ENCODE peak calls at places on chromosomes 5 and 9, in six cellular contexts. K is AG10803, P is amniotic stem cell, C is NCI-H2081, T is A172, X is stromal cell of bone marrow. A is an unnamed sample.

GRCh38 chr9:134962998-134963364 is 45.3 kb upstream of the FCN1 start:
- DNase-seq in K (no peak), P (no peak), C (no peak), T (no peak), X (no peak), A (no peak)

GRCh38 chr5:61346511-61346910 is 14.5 kb downstream of the ZSWIM6 start:
- DNase-seq in K (peak; percentile 42), P (no peak), C (no peak), T (no peak), X (no peak), A (no peak)

GRCh38 chr9:89799221-89799620 is 194.4 kb downstream of the GADD45G start:
- DNase-seq in K (no peak), P (no peak), C (no peak), T (no peak), X (no peak), A (no peak)

GRCh38 chr9:9949368-9949767 is 663.4 kb downstream of the PTPRD start:
- DNase-seq in K (no peak), P (no peak), C (no peak), T (no peak), X (no peak), A (no peak)

GRCh38 chr9:124436320-124436719 is 13.9 kb upstream of the ADGRD2 start:
- DNase-seq in K (no peak), P (no peak), C (no peak), T (no peak), X (no peak), A (no peak)

GRCh38 chr5:74538206-74538661 is 102.3 kb downstream of the ENC1 start:
- DNase-seq in K (peak; percentile 83), P (no peak), C (no peak), T (no peak), X (peak; percentile 83), A (peak; percentile 65)

GRCh38 chr9:24698864-24699518 is 153.3 kb upstream of the IZUMO3 start:
- DNase-seq in K (no peak), P (no peak), C (no peak), T (peak; percentile 18), X (no peak), A (no peak)

GRCh38 chr9:112012026-112012902 is 115.7 kb downstream of the UGCG start:
- DNase-seq in K (peak; percentile 94), P (peak; percentile 76), C (no peak), T (peak; percentile 96), X (peak; percentile 93), A (peak; percentile 74)

GRCh38 chr5:171484460-171484899 is 65.0 kb downstream of the FGF18 start:
- DNase-seq in K (peak; percentile 18), P (no peak), C (no peak), T (no peak), X (no peak), A (no peak)

GRCh38 chr5:57538341-57538955 is 55.8 kb upstream of the ACTBL2 start:
- DNase-seq in K (peak; percentile 93), P (peak; percentile 29), C (no peak), T (peak; percentile 81), X (peak; percentile 94), A (peak; percentile 70)

GRCh38 chr9:24096756-24097155 is 270.7 kb upstream of the ELAVL2 start:
- DNase-seq in K (no peak), P (no peak), C (no peak), T (peak; percentile 54), X (no peak), A (no peak)

GRCh38 chr5:95610546-95610945 is 9.3 kb upstream of the GPR150 start:
- DNase-seq in K (no peak), P (no peak), C (no peak), T (no peak), X (no peak), A (no peak)

GRCh38 chr5:16787278-16787677 is 148.8 kb downstream of the MYO10 start:
- DNase-seq in K (no peak), P (no peak), C (peak; percentile 88), T (no peak), X (no peak), A (no peak)

GRCh38 chr5:135393691-135394090 is 5.3 kb downstream of the MACROH2A1 start:
- DNase-seq in K (peak; percentile 32), P (no peak), C (no peak), T (peak; percentile 15), X (no peak), A (no peak)

GRCh38 chr5:157956271-157956885 is 97.4 kb upstream of the CLINT1 start:
- DNase-seq in K (no peak), P (no peak), C (no peak), T (no peak), X (no peak), A (peak; percentile 35)

GRCh38 chr5:32029291-32029690 is 144.8 kb downstream of the GOLPH3 start:
- DNase-seq in K (peak; percentile 49), P (no peak), C (no peak), T (no peak), X (peak; percentile 69), A (no peak)

GRCh38 chr9:87604886-87605588 is 107.4 kb downstream of the DAPK1 start:
- DNase-seq in K (no peak), P (no peak), C (no peak), T (no peak), X (no peak), A (no peak)

GRCh38 chr5:31935702-31936347 is 238.3 kb downstream of the GOLPH3 start:
- DNase-seq in K (no peak), P (no peak), C (peak; percentile 75), T (no peak), X (no peak), A (no peak)

GRCh38 chr5:154421868-154422267 is 23.9 kb upstream of the SAP30L start:
- DNase-seq in K (no peak), P (no peak), C (no peak), T (no peak), X (no peak), A (no peak)

GRCh38 chr5:131649160-131649559 is 14.1 kb upstream of the RAPGEF6 start:
- DNase-seq in K (no peak), P (no peak), C (no peak), T (no peak), X (no peak), A (no peak)

A was measured in Ammon's horn.